ENCODE peak calls at places on chromosomes 6 and 20, in six cellular contexts. G, K, A, B, Y and R are unnamed samples.

GRCh38 chr6:79601020-79601609 is 30.0 kb upstream of the SH3BGRL2 start:
- DNase-seq in G (no peak), K (no peak), A (no peak), B (peak; percentile 42), Y (no peak), R (no peak)

GRCh38 chr6:72446427-72446826 is 175.4 kb upstream of the KCNQ5 start:
- DNase-seq in G (no peak), K (no peak), A (no peak), B (no peak), Y (no peak), R (no peak)

GRCh38 chr6:53647437-53648094 is 18.0 kb downstream of the KLHL31 start:
- DNase-seq in G (no peak), K (no peak), A (no peak), B (no peak), Y (no peak), R (peak; percentile 22)

GRCh38 chr20:14336667-14337066 is 745 bp downstream of the FLRT3 start:
- DNase-seq in G (no peak), K (no peak), A (no peak), B (peak; percentile 12), Y (no peak), R (no peak)

GRCh38 chr6:42105714-42106662 is 36.4 kb downstream of the C6orf132 start:
- DNase-seq in G (no peak), K (no peak), A (no peak), B (no peak), Y (no peak), R (no peak)

GRCh38 chr6:16760536-16761468 is at the start of gene ATXN1:
- DNase-seq in G (no peak), K (no peak), A (peak; percentile 41), B (peak; percentile 53), Y (no peak), R (peak; percentile 30)

GRCh38 chr6:30264731-30265130 is 51.5 kb upstream of the TRIM26 start:
- DNase-seq in G (no peak), K (no peak), A (no peak), B (no peak), Y (no peak), R (no peak)

GRCh38 chr6:75524322-75524972 is 30.8 kb upstream of the FILIP1 start:
- DNase-seq in G (no peak), K (no peak), A (no peak), B (peak; percentile 95), Y (no peak), R (no peak)

GRCh38 chr6:130937942-130938604 is 110.9 kb downstream of the SMLR1 start:
- DNase-seq in G (no peak), K (no peak), A (no peak), B (peak; percentile 90), Y (no peak), R (no peak)

GRCh38 chr6:131744888-131745287 is 34.1 kb upstream of the CTAGE9 start:
- DNase-seq in G (no peak), K (no peak), A (no peak), B (no peak), Y (no peak), R (no peak)

GRCh38 chr20:49292010-49292409 is 14.2 kb upstream of the ZNFX1 start:
- DNase-seq in G (no peak), K (no peak), A (no peak), B (no peak), Y (peak; percentile 45), R (no peak)

GRCh38 chr6:135905604-135906300 is 54.3 kb downstream of the PDE7B start:
- DNase-seq in G (no peak), K (no peak), A (no peak), B (no peak), Y (no peak), R (no peak)

GRCh38 chr20:63044204-63044600 is 37.4 kb upstream of the BHLHE23 start:
- DNase-seq in G (no peak), K (no peak), A (no peak), B (no peak), Y (no peak), R (no peak)

GRCh38 chr6:105779113-105779512 is 307.0 kb upstream of the PRDM1 start:
- DNase-seq in G (no peak), K (no peak), A (no peak), B (no peak), Y (no peak), R (no peak)

GRCh38 chr6:31400467-31401289 is 2.7 kb upstream of the MICA start:
- DNase-seq in G (no peak), K (no peak), A (no peak), B (peak; percentile 65), Y (peak; percentile 88), R (no peak)

GRCh38 chr20:59019217-59019616 is at the start of gene TUBB1:
- DNase-seq in G (no peak), K (no peak), A (no peak), B (no peak), Y (peak; percentile 78), R (no peak)

GRCh38 chr6:169885831-169886230 is 134.4 kb downstream of the ERMARD start:
- DNase-seq in G (no peak), K (no peak), A (no peak), B (no peak), Y (no peak), R (no peak)

GRCh38 chr20:32207211-32207625 is 325 bp downstream of the PLAGL2 start:
- DNase-seq in G (no peak), K (no peak), A (no peak), B (no peak), Y (peak; percentile 81), R (no peak)

GRCh38 chr20:25023316-25023715 is 30.8 kb upstream of the APMAP start:
- DNase-seq in G (no peak), K (no peak), A (no peak), B (no peak), Y (no peak), R (no peak)

GRCh38 chr20:4605166-4605565 is 116.5 kb upstream of the PRND start:
- DNase-seq in G (no peak), K (no peak), A (no peak), B (no peak), Y (no peak), R (no peak)

GRCh38 chr6:125078602-125079321 is 74.8 kb upstream of the TPD52L1 start:
- DNase-seq in G (no peak), K (no peak), A (no peak), B (no peak), Y (peak; percentile 50), R (no peak)

GRCh38 chr6:89148016-89148750 is 2.3 kb downstream of the PM20D2 start:
- DNase-seq in G (no peak), K (no peak), A (no peak), B (no peak), Y (peak; percentile 18), R (no peak)

GRCh38 chr6:113584767-113585166 is 272.4 kb upstream of the MARCKS start:
- DNase-seq in G (no peak), K (no peak), A (no peak), B (no peak), Y (no peak), R (no peak)

GRCh38 chr6:95325858-95326257 is 251.5 kb upstream of the MANEA start:
- DNase-seq in G (no peak), K (no peak), A (no peak), B (no peak), Y (no peak), R (no peak)

GRCh38 chr20:62321521-62321948 is 18.7 kb downstream of the ADRM1 start:
- DNase-seq in G (no peak), K (no peak), A (peak; percentile 60), B (no peak), Y (peak; percentile 75), R (peak; percentile 71)

GRCh38 chr6:131807644-131808459 is at the start of gene ENPP1:
- DNase-seq in G (no peak), K (no peak), A (peak; percentile 30), B (peak; percentile 71), Y (peak; percentile 63), R (peak; percentile 24)

GRCh38 chr20:13095013-13095412 is 86.2 kb downstream of the SPTLC3 start:
- DNase-seq in G (no peak), K (no peak), A (no peak), B (peak; percentile 68), Y (no peak), R (no peak)
- TF ChIP-seq POLR2A in G (no peak), K (no peak), A (no peak), B (no peak), Y (no peak), R (no peak)

DNA sequence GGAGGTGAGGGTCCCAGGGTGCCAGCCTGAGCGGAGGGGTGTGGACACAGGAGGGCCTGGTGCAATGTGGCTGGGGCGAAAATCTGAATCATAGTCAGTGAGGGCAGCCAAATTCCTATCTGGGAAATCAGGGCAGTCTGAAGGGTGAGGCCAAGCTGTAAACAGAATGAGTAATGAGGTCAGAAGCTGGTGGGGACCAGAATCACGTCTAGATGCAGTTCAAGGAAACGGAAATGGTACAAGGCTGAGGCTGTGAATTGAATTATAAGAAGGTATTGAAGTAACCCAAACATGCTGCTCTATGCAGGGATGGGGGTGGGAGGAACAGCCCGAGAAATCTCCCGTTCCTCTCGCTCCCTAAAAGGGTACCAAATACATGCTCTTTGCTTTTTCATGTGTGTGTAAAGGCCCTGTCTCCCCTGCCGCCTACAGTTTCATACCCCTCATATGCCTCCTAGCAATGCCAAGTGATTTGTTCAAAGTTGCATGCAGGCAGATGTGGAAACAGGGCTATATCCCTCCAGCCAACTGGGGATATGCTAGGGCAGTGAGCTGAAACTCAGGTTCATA is 35.2 kb upstream of the PIM1 start:
- DNase-seq in G (no peak), K (no peak), A (no peak), B (no peak), Y (no peak), R (no peak)
- TF ChIP-seq TAF1 in G (no peak), K (no peak), A (no peak), B (no peak), Y (no peak), R (no peak)

DNA sequence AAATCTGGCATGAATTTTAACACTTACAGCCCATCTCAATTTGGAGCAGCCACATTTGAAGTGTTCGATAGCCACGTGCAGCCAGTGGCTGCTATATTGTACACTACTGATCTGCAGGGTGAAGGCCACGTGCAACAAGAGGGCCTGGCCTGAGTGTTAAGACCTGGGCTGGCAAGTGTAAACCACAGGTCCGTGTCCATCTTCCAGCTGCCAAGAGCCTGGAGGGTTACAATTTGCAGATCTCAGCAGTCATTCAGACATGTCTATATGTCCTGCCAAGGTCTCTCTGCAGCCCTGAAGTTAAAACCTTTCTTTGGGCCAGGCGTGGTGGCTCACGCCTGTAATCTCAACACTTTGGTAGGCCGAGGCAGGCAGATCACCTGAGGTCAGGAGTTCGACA is 14.1 kb downstream of the SGK2 start:
- DNase-seq in G (no peak), K (no peak), A (no peak), B (no peak), Y (no peak), R (no peak)
- TF ChIP-seq POLR2A in G (no peak), K (no peak), A (no peak), B (no peak), Y (no peak), R (no peak)

GRCh38 chr6:35839019-35839418 is 33.9 kb downstream of the LHFPL5 start:
- DNase-seq in G (no peak), K (no peak), A (no peak), B (no peak), Y (no peak), R (no peak)

GRCh38 chr6:35844290-35844689 is 39.1 kb downstream of the LHFPL5 start:
- DNase-seq in G (no peak), K (no peak), A (no peak), B (no peak), Y (no peak), R (no peak)

GRCh38 chr6:35842381-35842780 is 37.2 kb downstream of the LHFPL5 start:
- DNase-seq in G (no peak), K (no peak), A (no peak), B (peak; percentile 56), Y (no peak), R (no peak)
- TF ChIP-seq TAF1 in G (no peak), K (no peak), A (no peak), B (no peak), Y (no peak), R (no peak)